ENCODE peak calls at places on chromosome 14, in seven cellular contexts. P is H9, A is mesenchymal stem cell, M is mesendoderm, V is H1, K is IMR-90, I is trophoblast cell. R is an unnamed sample.

GRCh38 chr14:20184181-20184580 is 6.5 kb upstream of the OR11G2 start:
- DNase-seq in I (no peak), P (no peak), K (no peak), V (no peak), A (no peak), M (no peak), R (no peak)

GRCh38 chr14:71333705-71334104 is 426.4 kb downstream of the PCNX1 start:
- DNase-seq in A (no peak), K (no peak), M (no peak), I (no peak), P (no peak), V (no peak), R (no peak)

GRCh38 chr14:57533214-57533613 is 39.6 kb upstream of the CCDC198 start:
- DNase-seq in I (peak), V (no peak), M (peak), K (no peak), A (peak), P (no peak), R (peak)

GRCh38 chr14:54278087-54278486 is 118.7 kb upstream of the CDKN3 start:
- DNase-seq in A (no peak), V (no peak), P (no peak), I (no peak), K (no peak), M (no peak), R (no peak)

GRCh38 chr14:92427096-92427495 is 86.5 kb upstream of the RIN3 start:
- DNase-seq in I (no peak), M (no peak), V (no peak), K (no peak), A (no peak), P (no peak), R (no peak)

GRCh38 chr14:102095871-102096568 is 9.2 kb upstream of the HSP90AA1 start:
- DNase-seq in M (peak), I (no peak), K (no peak), A (no peak), P (no peak), V (no peak), R (no peak)

GRCh38 chr14:66444271-66444987 is 41.7 kb upstream of the CCDC196 start:
- DNase-seq in M (peak), I (no peak), A (no peak), K (peak), P (no peak), V (no peak), R (no peak)

GRCh38 chr14:55077155-55077554 is 25.7 kb downstream of the MAPK1IP1L start:
- DNase-seq in P (no peak), A (peak), I (peak), V (no peak), M (no peak), K (no peak), R (no peak)

GRCh38 chr14:103361868-103362267 is 23.3 kb upstream of the MARK3 start:
- DNase-seq in M (no peak), A (peak), K (peak), V (no peak), I (peak), P (no peak), R (no peak)

GRCh38 chr14:75234173-75234855 is 44.3 kb upstream of the FOS start:
- DNase-seq in I (no peak), P (no peak), K (peak), M (no peak), V (no peak), A (peak), R (no peak)

GRCh38 chr14:51093371-51094281 is 1.3 kb downstream of the TRIM9 start:
- DNase-seq in A (no peak), V (no peak), I (no peak), M (peak), K (no peak), P (peak), R (peak)

GRCh38 chr14:98826618-98827017 is 445.4 kb downstream of the BCL11B start:
- DNase-seq in K (no peak), V (no peak), P (no peak), A (no peak), M (no peak), I (no peak), R (no peak)

GRCh38 chr14:63470877-63471565 is 72.2 kb downstream of the PPP2R5E start:
- DNase-seq in A (peak), I (no peak), V (no peak), P (no peak), M (no peak), K (peak), R (no peak)

GRCh38 chr14:101716956-101717662 is 44.4 kb upstream of the PPP2R5C start:
- DNase-seq in A (peak), P (no peak), M (no peak), V (no peak), K (no peak), I (no peak), R (no peak)

GRCh38 chr14:68892961-68893360 is 86.1 kb downstream of the ACTN1 start:
- DNase-seq in M (no peak), K (no peak), V (no peak), P (no peak), I (no peak), A (no peak), R (no peak)

GRCh38 chr14:22532345-22533056 is 56.5 kb downstream of the DAD1 start:
- DNase-seq in M (no peak), I (no peak), V (no peak), K (peak), P (no peak), A (peak), R (no peak)

GRCh38 chr14:90656986-90657385 is 159.2 kb downstream of the TTC7B start:
- DNase-seq in A (no peak), V (no peak), I (no peak), K (no peak), P (no peak), M (no peak), R (no peak)

DNA sequence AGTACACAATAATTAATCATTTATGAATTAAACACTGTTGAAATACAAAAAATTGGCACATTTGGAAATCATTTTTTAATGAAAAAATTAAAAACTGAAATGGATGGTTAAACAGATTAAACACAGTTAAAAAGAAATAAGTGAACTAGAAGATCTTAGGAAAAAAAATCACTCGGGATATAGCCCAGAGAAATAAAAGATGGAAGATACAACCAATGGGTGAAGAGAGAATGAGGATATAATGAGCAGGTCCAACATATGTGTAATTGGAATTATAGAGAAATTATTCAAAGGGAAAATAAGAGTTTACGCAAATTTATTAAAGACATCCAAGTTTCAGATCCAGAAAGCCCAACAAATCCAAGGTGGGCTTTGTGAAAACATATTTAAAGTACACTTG is 6.1 kb downstream of the GPR137C start:
- DNase-seq in V (no peak), M (no peak), P (no peak), A (no peak), K (no peak), I (no peak), R (no peak)
- H3K23ac ChIP-seq in V (no peak), M (no peak), P (no peak), A (no peak), K (no peak), I (no peak), R (no peak)

DNA sequence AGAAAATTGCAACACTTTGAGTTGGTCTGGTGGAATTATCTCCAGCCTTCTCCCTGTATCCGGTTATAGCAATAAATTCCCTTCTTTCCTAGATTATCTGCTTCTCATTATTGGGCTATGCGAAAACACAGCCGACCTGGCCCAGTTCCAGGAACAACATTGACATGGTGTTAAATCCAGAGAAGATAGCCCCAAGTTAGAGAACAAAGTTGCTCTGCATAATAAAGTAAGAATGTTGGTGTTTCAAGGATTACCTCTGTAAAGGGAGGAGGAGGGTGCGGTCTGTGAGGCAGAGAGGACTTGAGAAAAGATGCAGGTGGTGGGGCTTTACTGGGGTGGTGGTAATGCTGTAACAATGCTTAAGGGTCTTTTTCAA is 12.1 kb downstream of the TCL1A start:
- DNase-seq in M (no peak), P (no peak), V (no peak), A (no peak), I (no peak), K (no peak), R (no peak)
- H3K23ac ChIP-seq in M (no peak), P (no peak), V (no peak), A (no peak), I (no peak), K (no peak), R (no peak)

GRCh38 chr14:35474323-35474722 is 59.6 kb upstream of the INSM2 start:
- DNase-seq in M (no peak), V (no peak), P (no peak), I (no peak), K (no peak), A (no peak), R (no peak)
- H3K23ac ChIP-seq in M (no peak), V (no peak), P (no peak), I (no peak), K (no peak), A (no peak), R (no peak)

DNA sequence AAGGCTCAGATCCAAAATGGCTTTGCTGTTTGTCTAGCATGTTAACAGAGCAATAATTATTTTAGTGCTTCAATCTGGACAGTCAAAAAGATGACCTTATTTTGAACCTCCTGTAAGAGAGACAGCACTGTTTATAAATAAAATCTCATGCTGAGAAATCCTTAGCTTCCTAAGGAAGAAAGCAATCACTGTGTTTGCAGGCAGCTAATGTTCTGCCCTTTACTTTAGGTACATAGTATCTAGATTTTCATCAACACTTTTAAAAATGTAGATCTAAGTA is 105.3 kb downstream of the PRKD1 start:
- DNase-seq in K (peak), A (peak), M (no peak), V (no peak), I (no peak), P (no peak), R (no peak)
- H3K23ac ChIP-seq in K (no peak), A (no peak), M (no peak), V (no peak), I (no peak), P (no peak), R (no peak)

DNA sequence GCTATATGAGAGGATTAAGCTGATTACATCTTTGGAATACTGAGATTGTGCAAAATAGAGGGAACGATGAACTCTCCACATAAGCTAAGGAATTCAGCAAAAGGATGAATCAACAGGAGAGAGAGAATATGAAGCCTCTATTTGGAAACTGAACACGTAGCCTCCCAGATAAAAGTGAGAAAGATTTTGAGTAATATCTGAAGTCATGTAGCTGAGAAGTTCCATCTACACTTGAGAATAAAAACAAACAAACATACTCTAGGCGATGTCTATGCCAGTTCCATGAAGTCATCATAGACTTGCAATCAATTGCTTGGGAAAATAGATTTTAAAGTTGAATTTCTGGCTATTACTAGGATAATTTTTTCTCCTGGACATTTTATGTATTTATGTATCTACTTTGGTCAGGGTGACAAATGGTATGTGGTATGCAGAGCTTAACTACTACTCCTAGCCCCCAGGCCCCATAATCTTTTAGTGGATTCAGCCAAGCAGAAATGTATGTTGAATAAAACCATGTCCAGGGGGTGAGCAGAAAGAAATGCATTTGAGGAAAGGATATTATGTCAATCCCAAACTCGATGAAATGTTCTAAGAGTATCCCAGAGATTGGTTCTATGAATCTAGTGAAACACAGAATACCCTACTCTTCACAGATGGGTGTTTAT is 627.4 kb downstream of the DIO2 start:
- DNase-seq in V (no peak), A (peak), P (no peak), I (no peak), K (peak), M (no peak), R (no peak)
- H3K23ac ChIP-seq in V (no peak), A (no peak), P (no peak), I (no peak), K (peak), M (no peak), R (no peak)

DNA sequence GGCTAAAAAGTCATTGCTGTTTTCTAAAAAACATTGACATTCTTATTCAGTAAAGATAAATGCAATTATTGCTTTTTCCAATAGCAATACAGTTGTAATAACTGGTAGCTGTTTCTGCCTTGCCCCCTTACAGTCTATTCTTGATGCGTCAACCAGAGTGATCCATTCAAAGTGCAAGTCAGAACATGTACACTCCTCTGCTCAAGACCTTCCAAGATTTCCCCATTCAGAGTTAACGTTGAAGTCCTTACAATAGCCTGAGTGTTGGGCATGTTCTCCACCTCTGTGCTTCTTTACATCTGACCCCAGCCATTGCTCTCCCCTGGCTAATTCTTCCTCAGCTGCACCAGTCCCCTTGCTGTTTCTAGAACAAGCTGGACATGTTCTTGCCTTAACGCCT is 24.3 kb downstream of the VRK1 start:
- DNase-seq in V (no peak), M (no peak), K (no peak), A (no peak), I (no peak), P (no peak), R (no peak)
- H3K23ac ChIP-seq in V (no peak), M (no peak), K (no peak), A (no peak), I (no peak), P (no peak), R (no peak)

DNA sequence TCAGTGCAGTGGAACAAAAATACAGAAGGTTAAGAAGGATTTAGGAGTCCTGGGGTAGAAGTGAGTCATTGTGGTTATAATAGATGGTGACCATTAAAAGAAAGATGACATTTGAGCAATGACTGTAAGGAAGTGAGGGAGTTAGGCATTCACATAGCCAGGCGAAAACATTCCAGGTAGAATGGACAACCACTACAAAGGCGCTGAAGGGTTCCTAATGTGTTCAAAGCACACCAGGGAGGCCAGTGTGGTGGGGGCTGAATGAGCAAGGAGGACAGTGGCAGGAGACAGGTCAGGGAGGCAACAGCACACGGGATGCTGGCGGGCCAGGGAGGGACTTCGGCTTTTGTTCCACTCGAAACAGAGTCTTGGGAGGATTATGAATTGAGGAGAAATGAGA is 129.9 kb downstream of the NPAS3 start:
- DNase-seq in P (no peak), K (no peak), V (no peak), M (no peak), A (no peak), I (no peak), R (no peak)
- H3K23ac ChIP-seq in P (no peak), K (no peak), V (no peak), M (no peak), A (no peak), I (no peak), R (no peak)

GRCh38 chr14:86515195-86515594 is 985.3 kb downstream of the FLRT2 start:
- DNase-seq in K (no peak), I (no peak), A (no peak), M (peak), V (no peak), P (no peak), R (no peak)

GRCh38 chr14:86513564-86513963 is 983.6 kb downstream of the FLRT2 start:
- DNase-seq in V (no peak), A (no peak), M (no peak), P (no peak), K (no peak), I (no peak), R (no peak)

GRCh38 chr14:86510503-86510902 is 980.6 kb downstream of the FLRT2 start:
- DNase-seq in M (no peak), P (no peak), A (peak), K (peak), I (no peak), V (no peak), R (no peak)

GRCh38 chr14:86513056-86513455 is 983.1 kb downstream of the FLRT2 start:
- DNase-seq in M (no peak), P (no peak), A (no peak), I (no peak), K (no peak), V (no peak), R (no peak)
- H3K23ac ChIP-seq in M (no peak), P (no peak), A (no peak), I (no peak), K (no peak), V (no peak), R (no peak)

DNA sequence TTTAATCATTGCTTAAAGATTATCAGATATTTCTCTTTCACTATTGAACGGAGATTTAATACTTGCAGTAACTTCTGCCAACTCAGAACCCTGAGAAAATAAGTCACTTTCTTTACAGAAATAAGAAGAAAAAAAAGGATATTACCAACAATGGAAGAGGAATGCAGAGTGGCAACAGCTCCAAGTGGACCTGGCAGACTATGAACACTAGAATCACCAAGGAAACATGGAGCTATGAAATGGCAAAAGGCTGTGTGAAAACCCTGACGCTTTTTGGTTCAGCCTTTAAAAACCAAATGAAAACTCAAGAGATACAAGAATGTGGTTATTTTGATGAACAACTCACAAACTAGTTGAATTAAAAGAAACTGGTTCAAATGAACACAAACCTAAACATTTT is 17.8 kb downstream of the DTD2 start:
- DNase-seq in M (no peak), A (no peak), I (no peak), K (no peak), P (no peak), V (no peak), R (no peak)
- H3K23ac ChIP-seq in M (no peak), A (no peak), I (no peak), K (no peak), P (no peak), V (no peak), R (no peak)

DNA sequence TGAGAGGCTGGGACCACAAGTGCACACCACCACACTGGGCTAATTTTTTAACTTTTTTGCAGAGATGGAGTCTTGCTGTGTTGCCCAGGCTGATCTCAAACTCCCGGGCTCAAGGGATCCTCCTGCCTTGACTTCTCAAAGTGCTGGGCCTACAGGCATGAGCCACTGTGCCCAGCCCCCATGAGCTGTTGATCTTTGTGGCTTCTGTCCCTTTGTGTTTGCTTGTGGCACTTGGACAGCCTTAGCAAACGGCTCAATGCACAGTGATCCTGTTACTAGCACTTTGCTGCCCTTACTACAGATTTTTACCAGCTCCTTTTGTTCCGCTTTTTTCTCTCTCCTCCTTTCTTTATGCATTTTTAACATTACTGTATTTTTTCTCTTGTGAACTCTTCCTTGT is 25.3 kb upstream of the EVL start:
- DNase-seq in I (no peak), K (no peak), P (no peak), V (no peak), M (no peak), A (no peak), R (no peak)
- H3K23ac ChIP-seq in I (no peak), K (no peak), P (no peak), V (no peak), M (no peak), A (no peak), R (no peak)

R was measured in neuronal stem cell.